ENCODE peak calls at places on chromosome 13, in ten cellular contexts. Q, M, X, A, Z, N, V, S, C and K are unnamed samples.

GRCh38 chr13:44197791-44198770 is 175.5 kb upstream of the SERP2 start:
- DNase-seq in N (no peak), S (no peak), M (no peak), Z (no peak), V (no peak), A (no peak), X (peak; percentile 60), C (no peak), Q (no peak), K (peak; percentile 33)

GRCh38 chr13:48110930-48111721 is 16.2 kb upstream of the MED4 start:
- DNase-seq in X (no peak), A (no peak), C (no peak), Q (no peak), S (no peak), V (no peak), M (no peak), Z (no peak), N (no peak), K (peak; percentile 35)

GRCh38 chr13:79973533-79973963 is 367.4 kb downstream of the SPRY2 start:
- DNase-seq in Q (no peak), V (no peak), A (peak; percentile 24), Z (no peak), C (no peak), X (no peak), N (no peak), M (no peak), S (no peak), K (no peak)

GRCh38 chr13:112194167-112194530 is 127.2 kb downstream of the SOX1 start:
- DNase-seq in A (no peak), S (no peak), V (no peak), N (no peak), X (no peak), M (no peak), Q (no peak), C (no peak), Z (no peak), K (no peak)

GRCh38 chr13:100815476-100816046 is 141.0 kb upstream of the TMTC4 start:
- DNase-seq in N (no peak), V (no peak), Z (no peak), M (no peak), S (no peak), A (no peak), C (no peak), X (no peak), Q (no peak), K (no peak)

GRCh38 chr13:79710376-79710775 is 229.4 kb downstream of the NDFIP2 start:
- DNase-seq in S (no peak), N (peak; percentile 3), A (peak; percentile 45), M (no peak), Z (no peak), X (no peak), Q (no peak), C (peak; percentile 67), V (peak; percentile 18), K (peak; percentile 21)

GRCh38 chr13:34070544-34071303 is 252.8 kb downstream of the RFC3 start:
- DNase-seq in V (no peak), C (no peak), A (no peak), X (no peak), S (no peak), N (no peak), Z (no peak), Q (no peak), M (no peak), K (no peak)

GRCh38 chr13:41802684-41803554 is 158.0 kb downstream of the VWA8 start:
- DNase-seq in X (peak; percentile 85), Z (no peak), V (peak; percentile 73), N (no peak), Q (no peak), A (peak; percentile 86), M (no peak), C (peak; percentile 33), S (no peak), K (peak; percentile 74)

GRCh38 chr13:59621791-59622190 is 541.9 kb downstream of the DIAPH3 start:
- DNase-seq in C (no peak), N (no peak), X (no peak), V (no peak), Z (no peak), S (no peak), M (no peak), A (no peak), Q (no peak), K (no peak)

GRCh38 chr13:101655435-101655834 is 203.0 kb downstream of the ITGBL1 start:
- DNase-seq in Z (no peak), V (no peak), Q (no peak), N (no peak), X (no peak), A (no peak), C (no peak), S (no peak), M (no peak), K (no peak)

DNA sequence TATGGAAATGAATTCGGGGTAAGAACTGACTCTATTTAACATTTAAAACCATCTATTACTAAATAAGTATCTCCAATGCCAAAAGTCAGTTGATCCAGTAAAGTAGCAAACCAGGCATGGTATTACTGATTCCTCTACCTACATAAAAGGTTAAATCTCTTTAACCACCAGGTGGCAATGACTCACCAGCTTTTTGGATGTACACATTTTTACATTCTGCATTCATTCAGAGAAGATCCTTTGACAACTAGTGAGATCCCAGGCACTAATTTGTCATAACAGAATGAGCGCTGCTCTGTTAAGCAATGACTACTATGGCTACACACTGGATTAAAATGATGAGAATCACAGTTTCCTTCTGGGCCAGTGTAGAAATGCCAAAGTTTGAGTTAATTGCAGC is 329.8 kb upstream of the GPC6 start:
- DNase-seq in X (peak; percentile 20), S (no peak), N (no peak), M (no peak), Z (peak; percentile 57), Q (no peak), C (peak; percentile 8), V (no peak), A (peak; percentile 27), K (peak; percentile 25)
- TF ChIP-seq CTCF in X (peak; percentile 12), S (no peak), N (no peak), M (no peak), Z (peak; percentile 55), Q (peak; percentile 26), C (peak; percentile 15), V (no peak), A (no peak), K (no peak)

GRCh38 chr13:114122591-114123211 is 9.7 kb downstream of the RASA3 start:
- DNase-seq in C (no peak), M (no peak), S (no peak), N (no peak), V (no peak), X (no peak), A (no peak), Q (no peak), Z (no peak), K (no peak)

GRCh38 chr13:114118763-114119123 is 13.7 kb downstream of the RASA3 start:
- DNase-seq in Q (no peak), M (no peak), N (no peak), V (no peak), Z (no peak), S (no peak), A (peak; percentile 48), X (peak; percentile 64), C (no peak), K (peak; percentile 71)

GRCh38 chr13:114121496-114122466 is 10.6 kb downstream of the RASA3 start:
- DNase-seq in A (no peak), S (no peak), M (no peak), V (no peak), X (no peak), C (no peak), Z (peak; percentile 71), Q (no peak), N (no peak), K (no peak)

GRCh38 chr13:114119196-114119595 is 13.2 kb downstream of the RASA3 start:
- DNase-seq in Z (peak; percentile 77), A (peak; percentile 84), S (no peak), M (no peak), N (no peak), V (peak; percentile 87), Q (no peak), X (peak; percentile 86), C (peak; percentile 83), K (peak; percentile 91)

DNA sequence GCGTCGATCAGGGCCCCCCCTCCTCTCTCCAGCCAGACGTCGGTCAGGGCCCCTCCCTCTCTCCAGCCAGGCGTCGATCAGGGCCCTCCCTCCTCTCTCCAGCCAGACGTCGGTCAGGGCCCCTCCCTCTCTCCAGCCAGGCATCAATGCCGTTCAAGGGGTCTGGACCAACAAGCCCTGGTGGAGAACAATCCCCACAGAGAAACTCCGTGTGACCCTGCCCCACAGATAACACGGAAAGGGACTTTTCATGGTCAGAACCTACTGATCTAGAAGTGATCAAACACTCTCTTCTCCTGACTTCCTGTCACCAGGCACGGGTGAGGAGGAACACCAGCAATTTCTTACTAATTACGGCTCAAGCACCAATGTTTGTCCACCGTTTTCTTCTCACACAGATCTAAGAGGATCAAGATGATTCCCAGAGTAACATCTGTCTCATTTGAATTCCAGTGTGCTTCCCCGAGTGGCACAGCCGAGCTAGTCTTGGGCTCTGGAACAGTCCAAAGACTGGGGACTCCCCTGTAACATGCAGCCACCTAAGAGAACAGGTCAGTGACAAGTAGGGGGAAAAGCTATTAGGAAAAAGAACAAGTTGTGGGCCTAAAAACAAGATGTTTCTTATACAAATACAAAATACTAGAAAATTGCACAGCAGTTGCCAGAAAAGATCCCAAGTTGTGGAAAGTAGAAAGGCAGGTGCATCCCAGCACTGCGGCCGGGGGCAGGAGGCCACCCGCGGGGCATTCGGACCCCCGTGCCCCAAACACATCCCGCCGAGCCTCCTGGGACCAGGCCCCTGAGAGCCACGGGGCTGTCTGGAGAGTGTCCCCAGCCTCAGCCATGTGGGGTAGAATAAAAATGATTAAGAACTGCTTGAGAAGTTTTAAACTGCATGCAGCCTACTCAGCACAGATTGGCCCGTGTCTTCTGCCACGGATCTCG is 11.7 kb downstream of the RASA3 start:
- DNase-seq in S (no peak), Z (no peak), C (no peak), M (no peak), V (no peak), Q (no peak), N (no peak), A (no peak), X (no peak), K (no peak)
- H3K4me3 ChIP-seq in S (no peak overlapping the region), Z (no peak overlapping the region), C (no peak overlapping the region), M (no peak overlapping the region), V (no peak overlapping the region), Q (no peak overlapping the region), N (no peak overlapping the region), A (no peak overlapping the region), X (no peak overlapping the region), K (no peak overlapping the region)

DNA sequence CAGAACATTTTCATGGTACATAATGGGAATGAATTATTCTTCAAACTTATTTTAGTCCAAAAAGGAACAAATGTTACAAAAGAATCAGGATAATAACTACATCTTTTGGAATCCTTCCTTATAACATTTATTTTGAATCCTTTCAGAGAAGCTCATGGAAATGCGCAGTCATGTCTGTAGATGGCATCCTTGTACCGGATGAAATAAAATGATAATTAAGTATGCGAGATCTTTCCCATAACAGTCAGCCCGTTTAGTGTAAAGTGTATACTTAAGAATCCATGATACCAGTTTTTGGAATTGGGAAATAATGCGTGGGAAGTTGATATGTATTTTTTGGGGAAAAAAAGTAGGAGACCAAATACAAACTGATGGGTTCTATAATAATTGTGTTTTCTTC is 418.8 kb downstream of the GPC5 start:
- DNase-seq in C (no peak), M (no peak), X (peak; percentile 7), Z (no peak), N (no peak), Q (no peak), A (peak; percentile 4), S (no peak), V (no peak), K (peak; percentile 40)
- TF ChIP-seq CTCF in C (peak; percentile 36), M (no peak), X (peak; percentile 37), Z (peak; percentile 31), N (no peak), Q (no peak), A (peak; percentile 17), S (peak; percentile 35), V (no peak), K (peak; percentile 39)

GRCh38 chr13:74288361-74288911 is 154.2 kb upstream of the KLF12 start:
- DNase-seq in N (no peak), M (no peak), A (no peak), S (peak; percentile 60), X (no peak), C (no peak), Z (peak; percentile 13), Q (peak; percentile 21), V (no peak), K (peak; percentile 31)
- H3K4me3 ChIP-seq in N (no peak overlapping the region), M (no peak overlapping the region), A (no peak overlapping the region), S (peak overlapping the region; percentile 3), X (peak overlapping the region; percentile 35), C (peak overlapping the region; percentile 28), Z (peak overlapping the region; percentile 25), Q (no peak overlapping the region), V (peak overlapping the region; percentile 32), K (peak overlapping the region; percentile 24)